ENCODE peak calls at places on chromosomes 12 and 14, in seven cellular contexts. L is HCT116, K is mammary epithelial cell, B is epithelial cell of esophagus, Z is GM12865, X is HFF-Myc, Q is tibial artery. E is an unnamed sample.

GRCh38 chr12:39378346-39378745 is 64.6 kb downstream of the KIF21A start:
- DNase-seq in L (no peak), K (no peak), B (no peak), Z (no peak), X (no peak), Q (no peak), E (no peak)

GRCh38 chr14:27642251-27642866 is 1044.5 kb upstream of the NOVA1 start:
- DNase-seq in L (no peak), K (no peak), B (no peak), Z (no peak), X (no peak), Q (no peak), E (no peak)

GRCh38 chr14:34593740-34594375 is 36.1 kb downstream of the SNX6 start:
- DNase-seq in L (no peak), K (no peak), B (no peak), Z (no peak), X (no peak), Q (peak; percentile 69), E (no peak)

GRCh38 chr14:92967346-92967926 is 44.5 kb downstream of the CHGA start:
- DNase-seq in L (no peak), K (no peak), B (no peak), Z (no peak), X (no peak), Q (no peak), E (no peak)

GRCh38 chr12:93673084-93673483 is 4.1 kb upstream of the CRADD start:
- DNase-seq in L (no peak), K (no peak), B (no peak), Z (peak; percentile 32), X (no peak), Q (no peak), E (no peak)

GRCh38 chr14:22099942-22100763 is 426.5 kb upstream of the OR4E1 start:
- DNase-seq in L (peak; percentile 61), K (peak; percentile 72), B (peak; percentile 90), Z (peak; percentile 69), X (peak; percentile 32), Q (peak; percentile 85), E (peak; percentile 47)

GRCh38 chr12:54282949-54283593 is 2.5 kb downstream of the HNRNPA1 start:
- DNase-seq in L (no peak), K (no peak), B (no peak), Z (no peak), X (no peak), Q (no peak), E (no peak)

GRCh38 chr12:63905523-63905922 is 61.0 kb downstream of the SRGAP1 start:
- DNase-seq in L (no peak), K (peak; percentile 60), B (peak; percentile 92), Z (no peak), X (no peak), Q (no peak), E (no peak)

GRCh38 chr14:64828096-64828495 is 51.6 kb downstream of the SPTB start:
- DNase-seq in L (no peak), K (no peak), B (no peak), Z (no peak), X (no peak), Q (no peak), E (no peak)

GRCh38 chr14:72064501-72064900 is 132.3 kb downstream of the RGS6 start:
- DNase-seq in L (no peak), K (no peak), B (no peak), Z (no peak), X (no peak), Q (no peak), E (no peak)

GRCh38 chr12:98823012-98823411 is 177.9 kb downstream of the APAF1 start:
- DNase-seq in L (no peak), K (no peak), B (no peak), Z (no peak), X (no peak), Q (no peak), E (no peak)

GRCh38 chr12:122079532-122080081 is 1.1 kb downstream of the MLXIP start:
- DNase-seq in L (no peak), K (no peak), B (no peak), Z (no peak), X (no peak), Q (peak; percentile 66), E (no peak)

GRCh38 chr14:56487090-56487667 is 92.4 kb upstream of the TMEM260 start:
- DNase-seq in L (peak; percentile 23), K (peak; percentile 1), B (peak; percentile 41), Z (no peak), X (no peak), Q (no peak), E (no peak)

GRCh38 chr14:64767215-64767964 is 63.2 kb downstream of the PLEKHG3 start:
- DNase-seq in L (no peak), K (no peak), B (no peak), Z (no peak), X (no peak), Q (no peak), E (no peak)

GRCh38 chr12:7868391-7868790 is 4.3 kb downstream of the SLC2A14 start:
- DNase-seq in L (no peak), K (peak; percentile 4), B (no peak), Z (no peak), X (no peak), Q (no peak), E (no peak)

GRCh38 chr12:6773662-6774351 is 1.5 kb downstream of the LAG3 start:
- DNase-seq in L (no peak), K (no peak), B (no peak), Z (no peak), X (no peak), Q (no peak), E (no peak)

GRCh38 chr12:49943663-49943945 is 6.9 kb upstream of the AQP2 start:
- DNase-seq in L (no peak), K (no peak), B (no peak), Z (no peak), X (no peak), Q (no peak), E (no peak)

DNA sequence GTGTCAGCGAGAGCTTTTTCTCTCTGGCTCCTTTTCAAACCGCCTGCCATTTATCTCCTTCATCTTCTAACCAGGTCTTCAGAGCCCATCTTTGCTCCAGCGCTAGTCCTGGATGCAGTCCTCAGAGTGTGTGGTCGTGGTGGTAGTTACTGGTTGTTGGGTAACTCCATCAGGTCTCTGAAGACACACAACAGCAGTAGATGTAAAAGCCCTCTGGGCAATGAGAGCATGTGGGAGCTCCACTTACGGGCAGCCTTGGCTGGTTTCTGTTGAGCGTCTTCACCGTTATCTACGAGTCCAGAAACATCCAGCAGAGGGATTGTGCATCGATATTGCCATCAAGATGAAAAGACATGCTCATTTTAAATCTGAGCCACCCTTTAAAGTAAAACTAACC is 61.2 kb downstream of the FBXL14 start:
- DNase-seq in L (no peak), K (no peak), B (no peak), Z (peak; percentile 78), X (no peak), Q (no peak), E (peak; percentile 61)
- TF ChIP-seq CTCF in L (no peak), K (no peak), B (no peak), Z (peak; percentile 31), X (no peak), Q (no peak), E (no peak)

GRCh38 chr12:114015851-114016250 is 49.7 kb upstream of the RBM19 start:
- DNase-seq in L (no peak), K (no peak), B (no peak), Z (no peak), X (no peak), Q (no peak), E (no peak)

GRCh38 chr12:114012744-114013431 is 46.8 kb upstream of the RBM19 start:
- DNase-seq in L (no peak), K (no peak), B (no peak), Z (no peak), X (no peak), Q (no peak), E (no peak)

GRCh38 chr12:114011711-114012110 is 45.6 kb upstream of the RBM19 start:
- DNase-seq in L (no peak), K (no peak), B (no peak), Z (no peak), X (no peak), Q (no peak), E (no peak)

GRCh38 chr12:114018669-114019068 is 52.5 kb upstream of the RBM19 start:
- DNase-seq in L (no peak), K (peak; percentile 0), B (peak; percentile 50), Z (no peak), X (peak; percentile 19), Q (no peak), E (no peak)

DNA sequence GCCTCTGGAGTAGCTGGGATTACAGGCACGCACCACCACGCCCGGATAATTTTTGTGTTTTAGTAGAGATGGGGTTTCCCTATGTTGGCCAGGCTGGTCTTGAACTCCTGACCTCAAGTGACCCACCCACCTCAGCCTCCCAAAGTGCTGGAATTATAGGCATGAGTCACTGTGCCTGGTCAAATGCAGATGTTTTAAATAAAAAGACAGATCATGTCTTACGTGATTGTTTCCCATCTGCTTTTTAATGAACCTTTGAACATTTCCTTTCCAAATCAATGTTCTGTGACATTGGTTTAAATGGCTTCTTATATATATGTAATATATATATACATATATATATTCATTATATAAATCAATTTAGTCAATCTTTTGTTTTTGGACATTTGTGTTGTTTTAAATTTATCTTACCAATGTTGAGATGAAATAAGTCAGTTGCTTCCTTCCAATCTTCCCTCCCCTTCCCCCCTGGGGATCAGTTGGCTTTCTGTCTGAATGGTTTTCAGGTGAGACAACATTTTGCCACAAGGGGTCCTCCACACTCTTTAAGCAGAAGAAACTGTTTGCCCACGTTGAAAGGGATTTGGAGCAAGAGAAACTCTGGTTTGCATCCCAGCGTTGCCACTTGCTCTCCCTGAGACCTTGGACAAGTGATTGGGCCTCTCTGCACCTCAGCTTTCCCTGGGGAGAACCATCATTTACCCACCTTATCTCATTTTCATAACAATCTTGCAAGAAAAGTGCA is 47.6 kb upstream of the RBM19 start:
- DNase-seq in L (peak; percentile 31), K (peak; percentile 1), B (no peak), Z (peak; percentile 9), X (peak; percentile 40), Q (no peak), E (no peak)
- TF ChIP-seq CTCF in L (peak; percentile 52), K (peak; percentile 18), B (no peak), Z (no peak), X (peak; percentile 46), Q (no peak), E (no peak)

GRCh38 chr14:50311337-50311973 is 574 bp downstream of the L2HGDH start:
- DNase-seq in L (no peak), K (no peak), B (peak; percentile 13), Z (no peak), X (no peak), Q (no peak), E (no peak)

GRCh38 chr14:50310445-50310844 is 1.6 kb downstream of the L2HGDH start:
- DNase-seq in L (no peak), K (no peak), B (no peak), Z (no peak), X (no peak), Q (no peak), E (no peak)

GRCh38 chr14:50308363-50308762 is 3.7 kb downstream of the L2HGDH start:
- DNase-seq in L (no peak), K (no peak), B (peak; percentile 18), Z (no peak), X (no peak), Q (no peak), E (no peak)

GRCh38 chr14:50311974-50312733 is at the start of the genes DMAC2L and L2HGDH:
- DNase-seq in L (peak; percentile 88), K (peak; percentile 95), B (peak; percentile 93), Z (peak; percentile 97), X (peak; percentile 59), Q (peak; percentile 96), E (peak; percentile 98)

GRCh38 chr14:50312734-50313054 is 570 bp downstream of the DMAC2L start:
- DNase-seq in L (no peak), K (no peak), B (peak; percentile 63), Z (no peak), X (no peak), Q (no peak), E (no peak)
- TF ChIP-seq CTCF in L (no peak), K (no peak), B (no peak), Z (no peak), X (no peak), Q (no peak), E (no peak)

GRCh38 chr14:57712101-57712500 is 153.8 kb downstream of the SLC35F4 start:
- DNase-seq in L (no peak), K (no peak), B (no peak), Z (no peak), X (no peak), Q (no peak), E (no peak)
- TF ChIP-seq CTCF in L (no peak), K (peak; percentile 50), B (no peak), Z (no peak), X (no peak), Q (no peak), E (no peak)